ENCODE peak calls at places on chromosomes 16 and 17, in four cellular contexts. U is HuH-7, S is NCI-H1048, F is foreskin fibroblast. Q is an unnamed sample.

GRCh38 chr17:20919990-20920812 is 122.6 kb downstream of the USP22 start:
- DNase-seq in U (no peak), S (no peak), F (no peak), Q (no peak)

GRCh38 chr17:794876-795275 is 12.7 kb downstream of the MRM3 start:
- DNase-seq in U (no peak), S (peak; percentile 27), F (peak; percentile 73), Q (no peak)

GRCh38 chr17:75440738-75441448 is 15.5 kb upstream of the TMEM94 start:
- DNase-seq in U (no peak), S (no peak), F (no peak), Q (no peak)

GRCh38 chr16:57533366-57533617 is 3.1 kb downstream of the CCDC102A start:
- DNase-seq in U (no peak), S (no peak), F (no peak), Q (no peak)

GRCh38 chr17:20202141-20202574 is 193.0 kb downstream of the SPECC1 start:
- DNase-seq in U (no peak), S (no peak), F (no peak), Q (no peak)

GRCh38 chr16:66486773-66487579 is 59.9 kb downstream of the BEAN1 start:
- DNase-seq in U (no peak), S (no peak), F (peak; percentile 60), Q (peak; percentile 94)

GRCh38 chr16:53156516-53156915 is 101.7 kb downstream of the CHD9 start:
- DNase-seq in U (no peak), S (no peak), F (peak; percentile 10), Q (no peak)

GRCh38 chr17:63446981-63447687 is 1.0 kb upstream of the CYB561 start:
- DNase-seq in U (no peak), S (no peak), F (no peak), Q (no peak)

GRCh38 chr16:88764913-88765349 is 20.1 kb downstream of the PIEZO1 start:
- DNase-seq in U (peak; percentile 79), S (no peak), F (no peak), Q (no peak)

GRCh38 chr17:57461082-57461481 is 204.8 kb downstream of the MSI2 start:
- DNase-seq in U (no peak), S (no peak), F (no peak), Q (no peak)

GRCh38 chr17:17859909-17860760 is 23.3 kb upstream of the SREBF1 start:
- DNase-seq in U (peak; percentile 90), S (peak; percentile 20), F (no peak), Q (no peak)

GRCh38 chr17:16473286-16474011 is 18.5 kb downstream of the LRRC75A start:
- DNase-seq in U (no peak), S (no peak), F (no peak), Q (no peak)

GRCh38 chr16:3509470-3509928 is 8.7 kb downstream of the CLUAP1 start:
- DNase-seq in U (no peak), S (no peak), F (no peak), Q (peak; percentile 65)

GRCh38 chr17:77879226-77879895 is 79.1 kb upstream of the TNRC6C start:
- DNase-seq in U (no peak), S (no peak), F (no peak), Q (no peak)

GRCh38 chr17:32161029-32161428 is 18.7 kb downstream of the RHOT1 start:
- DNase-seq in U (no peak), S (no peak), F (no peak), Q (no peak)

GRCh38 chr16:35414139-35414538 is 1954.7 kb downstream of the TP53TG3F start:
- DNase-seq in U (no peak), S (no peak), F (no peak), Q (peak; percentile 68)

GRCh38 chr17:59616253-59616920 is 3.3 kb upstream of the CLTC start:
- DNase-seq in U (no peak), S (no peak), F (no peak), Q (no peak)

GRCh38 chr17:49548506-49549310 is 27.0 kb upstream of the NXPH3 start:
- DNase-seq in U (no peak), S (no peak), F (peak; percentile 16), Q (no peak)

GRCh38 chr17:9937164-9937835 is 32.2 kb upstream of the RCVRN start:
- DNase-seq in U (no peak), S (no peak), F (peak; percentile 52), Q (no peak)

GRCh38 chr17:47663997-47664941 is 14.6 kb downstream of the KPNB1 start:
- DNase-seq in U (no peak), S (peak; percentile 9), F (peak; percentile 45), Q (no peak)

GRCh38 chr17:76623271-76624146 is 20.0 kb downstream of the ST6GALNAC1 start:
- DNase-seq in U (peak; percentile 88), S (peak; percentile 22), F (peak; percentile 46), Q (no peak)

GRCh38 chr17:77692571-77693161 is 265.8 kb upstream of the TNRC6C start:
- DNase-seq in U (no peak), S (no peak), F (no peak), Q (peak; percentile 36)

GRCh38 chr17:20095366-20096080 is 86.4 kb downstream of the SPECC1 start:
- DNase-seq in U (peak; percentile 32), S (no peak), F (peak; percentile 23), Q (no peak)

GRCh38 chr16:2452650-2453049 is 7.3 kb upstream of the TEDC2 start:
- DNase-seq in U (no peak), S (no peak), F (no peak), Q (no peak)

GRCh38 chr17:47877368-47878034 is 18.5 kb upstream of the SP2 start:
- DNase-seq in U (no peak), S (no peak), F (no peak), Q (no peak)

GRCh38 chr16:85369741-85370528 is 243.2 kb upstream of the GSE1 start:
- DNase-seq in U (peak; percentile 97), S (no peak), F (no peak), Q (no peak)

GRCh38 chr16:73285336-73285735 is 237.4 kb upstream of the ZFHX3 start:
- DNase-seq in U (no peak), S (no peak), F (no peak), Q (no peak)

GRCh38 chr16:89921131-89921698 is 1.9 kb upstream of the TUBB3 start:
- DNase-seq in U (no peak), S (no peak), F (no peak), Q (no peak)

GRCh38 chr17:54899721-54900456 is 763 bp upstream of the TOM1L1 start:
- DNase-seq in U (peak; percentile 16), S (no peak), F (no peak), Q (no peak)

GRCh38 chr17:40316571-40317344 is 7.8 kb downstream of the RARA start:
- DNase-seq in U (peak; percentile 74), S (no peak), F (peak; percentile 84), Q (peak; percentile 89)

GRCh38 chr16:84599528-84600202 is 18.2 kb downstream of the COTL1 start:
- DNase-seq in U (peak; percentile 51), S (no peak), F (peak; percentile 84), Q (no peak)

GRCh38 chr16:24075929-24076716 is 180.0 kb upstream of the CACNG3 start:
- DNase-seq in U (no peak), S (no peak), F (no peak), Q (no peak)

GRCh38 chr17:30969989-30970680 is 704 bp upstream of the RNF135 start:
- DNase-seq in U (no peak), S (no peak), F (no peak), Q (no peak)